ENCODE peak calls at places on chromosomes 13 and 19, in seven cellular contexts. One of them, this sample, is unnamed.

GRCh38 chr19:9793051-9793591 is 24.6 kb upstream of the ZNF846 start:
- DNase-seq in psoas muscle: peak
- DNase-seq in transverse colon: peak
- DNase-seq in fibroblast of mammary gland: peak
- DNase-seq in Caco-2: peak
- DNase-seq in RWPE1: no peak
- DNase-seq in GM23338: peak
- DNase-seq in this sample: peak

GRCh38 chr13:108681986-108682562 is 52.7 kb downstream of the MYO16 start:
- DNase-seq in RWPE1: no peak
- DNase-seq in fibroblast of mammary gland: no peak
- DNase-seq in GM23338: no peak
- DNase-seq in transverse colon: no peak
- DNase-seq in Caco-2: no peak
- DNase-seq in psoas muscle: no peak
- DNase-seq in this sample: no peak

GRCh38 chr13:39665763-39666162 is 10.3 kb downstream of the COG6 start:
- DNase-seq in transverse colon: no peak
- DNase-seq in RWPE1: no peak
- DNase-seq in GM23338: no peak
- DNase-seq in psoas muscle: no peak
- DNase-seq in fibroblast of mammary gland: no peak
- DNase-seq in Caco-2: no peak
- DNase-seq in this sample: no peak

GRCh38 chr19:50894478-50895356 is 16.5 kb downstream of the KLK4 start:
- DNase-seq in fibroblast of mammary gland: no peak
- DNase-seq in psoas muscle: no peak
- DNase-seq in RWPE1: no peak
- DNase-seq in Caco-2: no peak
- DNase-seq in transverse colon: no peak
- DNase-seq in GM23338: no peak
- DNase-seq in this sample: no peak

GRCh38 chr19:18119243-18120105 is 21.9 kb downstream of the MAST3 start:
- DNase-seq in transverse colon: peak
- DNase-seq in GM23338: peak
- DNase-seq in psoas muscle: no peak
- DNase-seq in Caco-2: no peak
- DNase-seq in RWPE1: no peak
- DNase-seq in fibroblast of mammary gland: no peak
- DNase-seq in this sample: no peak

GRCh38 chr13:51870616-51871015 is 8.8 kb downstream of the CCDC70 start:
- DNase-seq in transverse colon: no peak
- DNase-seq in fibroblast of mammary gland: no peak
- DNase-seq in Caco-2: no peak
- DNase-seq in RWPE1: no peak
- DNase-seq in GM23338: no peak
- DNase-seq in psoas muscle: no peak
- DNase-seq in this sample: no peak

GRCh38 chr13:98083936-98084335 is 59.0 kb upstream of the FARP1 start:
- DNase-seq in Caco-2: no peak
- DNase-seq in psoas muscle: no peak
- DNase-seq in fibroblast of mammary gland: peak
- DNase-seq in GM23338: no peak
- DNase-seq in RWPE1: no peak
- DNase-seq in transverse colon: no peak
- DNase-seq in this sample: no peak

GRCh38 chr19:17840019-17840418 is 7.8 kb downstream of the JAK3 start:
- DNase-seq in Caco-2: no peak
- DNase-seq in psoas muscle: no peak
- DNase-seq in GM23338: no peak
- DNase-seq in RWPE1: no peak
- DNase-seq in fibroblast of mammary gland: no peak
- DNase-seq in transverse colon: no peak
- DNase-seq in this sample: no peak

GRCh38 chr13:98324105-98324504 is 147.0 kb upstream of the RNF113B start:
- DNase-seq in psoas muscle: no peak
- DNase-seq in RWPE1: no peak
- DNase-seq in transverse colon: no peak
- DNase-seq in fibroblast of mammary gland: peak
- DNase-seq in Caco-2: no peak
- DNase-seq in GM23338: no peak
- DNase-seq in this sample: no peak

GRCh38 chr13:114108141-114108761 is 24.2 kb downstream of the RASA3 start:
- DNase-seq in transverse colon: peak
- DNase-seq in Caco-2: no peak
- DNase-seq in GM23338: no peak
- DNase-seq in RWPE1: no peak
- DNase-seq in psoas muscle: peak
- DNase-seq in fibroblast of mammary gland: no peak
- DNase-seq in this sample: no peak

DNA sequence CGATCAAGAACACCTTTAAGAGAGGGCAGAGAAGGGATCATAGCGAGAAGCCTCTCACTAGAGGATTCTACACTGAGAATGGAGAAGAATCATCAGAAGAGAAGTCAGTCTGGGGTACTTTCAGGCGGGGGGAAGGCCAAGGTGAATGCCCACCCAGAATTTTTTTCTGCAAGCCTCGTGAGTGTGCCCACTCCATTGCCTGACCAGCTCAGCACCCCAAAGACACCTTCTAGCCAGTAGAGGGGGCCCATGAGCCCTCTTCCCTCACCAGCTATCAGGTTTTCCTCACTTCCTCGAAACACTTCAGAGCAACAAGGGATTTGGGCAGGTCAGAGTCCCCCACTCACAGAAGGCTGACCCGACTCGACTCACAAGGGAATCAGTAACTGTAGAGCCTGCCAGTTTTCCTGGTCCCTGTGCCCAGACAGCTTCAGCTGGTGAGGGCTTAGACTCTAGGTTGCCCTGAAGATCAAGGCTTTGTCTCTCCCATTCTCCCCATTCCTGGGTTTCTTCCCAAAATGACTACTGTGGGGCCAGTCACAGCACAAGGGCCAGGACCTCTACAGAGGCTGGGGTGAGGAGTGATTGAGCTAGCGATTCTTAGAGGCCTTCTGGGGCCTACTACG is 18.4 kb downstream of the NLRP13 start:
- DNase-seq in transverse colon: no peak
- DNase-seq in psoas muscle: no peak
- DNase-seq in RWPE1: no peak
- DNase-seq in GM23338: no peak
- DNase-seq in Caco-2: peak
- DNase-seq in fibroblast of mammary gland: no peak
- DNase-seq in this sample: no peak
- TF ChIP-seq CTCF in transverse colon: peak
- TF ChIP-seq CTCF in psoas muscle: no peak
- TF ChIP-seq CTCF in RWPE1: no peak
- TF ChIP-seq CTCF in GM23338: peak
- TF ChIP-seq CTCF in Caco-2: peak
- TF ChIP-seq CTCF in fibroblast of mammary gland: no peak
- TF ChIP-seq CTCF in this sample: no peak

GRCh38 chr13:29104461-29104860 is 284.3 kb downstream of the MTUS2 start:
- DNase-seq in GM23338: no peak
- DNase-seq in fibroblast of mammary gland: no peak
- DNase-seq in transverse colon: no peak
- DNase-seq in psoas muscle: no peak
- DNase-seq in Caco-2: no peak
- DNase-seq in RWPE1: no peak
- DNase-seq in this sample: no peak
- TF ChIP-seq CTCF in GM23338: no peak
- TF ChIP-seq CTCF in fibroblast of mammary gland: no peak
- TF ChIP-seq CTCF in transverse colon: no peak
- TF ChIP-seq CTCF in psoas muscle: no peak
- TF ChIP-seq CTCF in Caco-2: no peak
- TF ChIP-seq CTCF in RWPE1: no peak
- TF ChIP-seq CTCF in this sample: no peak

DNA sequence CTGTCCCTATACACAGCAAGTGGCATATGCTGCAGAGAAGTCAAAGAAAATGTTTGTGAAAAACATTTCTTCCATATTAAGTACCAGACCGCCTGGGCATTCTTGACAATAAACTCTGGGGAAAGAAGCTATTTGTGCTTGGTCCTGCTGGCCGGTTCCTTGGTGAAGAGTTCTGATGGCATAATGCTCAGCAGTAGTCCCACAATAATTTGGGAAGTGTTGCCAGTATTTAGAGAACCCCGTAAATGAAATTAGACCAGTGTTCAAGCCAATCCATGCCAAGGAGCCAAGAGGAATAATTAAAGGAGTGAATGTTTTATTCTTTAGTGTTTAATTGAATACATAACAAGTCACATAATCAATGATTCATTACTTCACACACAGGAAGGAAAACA is 6.3 kb downstream of the KCTD12 start:
- DNase-seq in Caco-2: no peak
- DNase-seq in transverse colon: no peak
- DNase-seq in GM23338: no peak
- DNase-seq in psoas muscle: no peak
- DNase-seq in fibroblast of mammary gland: no peak
- DNase-seq in RWPE1: no peak
- DNase-seq in this sample: no peak
- TF ChIP-seq CTCF in Caco-2: no peak
- TF ChIP-seq CTCF in transverse colon: no peak
- TF ChIP-seq CTCF in GM23338: no peak
- TF ChIP-seq CTCF in psoas muscle: no peak
- TF ChIP-seq CTCF in fibroblast of mammary gland: no peak
- TF ChIP-seq CTCF in RWPE1: no peak
- TF ChIP-seq CTCF in this sample: no peak

GRCh38 chr19:5515737-5516136 is 52.0 kb downstream of the TINCR start:
- DNase-seq in psoas muscle: no peak
- DNase-seq in transverse colon: no peak
- DNase-seq in RWPE1: no peak
- DNase-seq in Caco-2: no peak
- DNase-seq in GM23338: peak
- DNase-seq in fibroblast of mammary gland: no peak
- DNase-seq in this sample: no peak
- TF ChIP-seq CTCF in psoas muscle: no peak
- TF ChIP-seq CTCF in transverse colon: no peak
- TF ChIP-seq CTCF in RWPE1: no peak
- TF ChIP-seq CTCF in Caco-2: no peak
- TF ChIP-seq CTCF in GM23338: peak
- TF ChIP-seq CTCF in fibroblast of mammary gland: peak
- TF ChIP-seq CTCF in this sample: no peak

GRCh38 chr13:45464687-45465453 is at the start of gene COG3:
- DNase-seq in GM23338: peak
- DNase-seq in fibroblast of mammary gland: peak
- DNase-seq in transverse colon: peak
- DNase-seq in RWPE1: peak
- DNase-seq in Caco-2: peak
- DNase-seq in psoas muscle: peak
- DNase-seq in this sample: peak
- TF ChIP-seq CTCF in GM23338: peak
- TF ChIP-seq CTCF in fibroblast of mammary gland: peak
- TF ChIP-seq CTCF in transverse colon: peak
- TF ChIP-seq CTCF in RWPE1: peak
- TF ChIP-seq CTCF in Caco-2: peak
- TF ChIP-seq CTCF in psoas muscle: peak
- TF ChIP-seq CTCF in this sample: peak

GRCh38 chr13:24406524-24406923 is 97.1 kb downstream of the C1QTNF9 start:
- DNase-seq in Caco-2: no peak
- DNase-seq in fibroblast of mammary gland: no peak
- DNase-seq in transverse colon: no peak
- DNase-seq in psoas muscle: no peak
- DNase-seq in GM23338: no peak
- DNase-seq in RWPE1: no peak
- DNase-seq in this sample: no peak

DNA sequence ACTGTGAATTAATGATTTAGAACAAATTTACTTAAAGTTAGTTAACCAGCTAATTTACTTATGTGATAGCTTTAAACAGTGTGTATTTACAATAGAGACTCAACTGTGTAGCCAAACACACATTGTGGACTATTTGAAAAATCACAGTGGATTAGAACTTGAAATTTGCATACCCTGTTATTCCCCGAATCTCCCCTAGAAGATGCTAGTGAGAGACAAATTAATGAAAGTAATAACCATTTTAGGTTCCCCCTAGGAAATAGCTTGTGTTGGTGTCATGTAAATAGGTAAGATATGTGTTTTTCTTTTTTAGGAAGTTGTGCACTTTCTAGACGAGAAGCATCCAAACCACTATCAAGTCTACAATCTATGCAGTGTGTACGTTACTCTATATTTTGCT is 98.5 kb downstream of the C1QTNF9 start:
- DNase-seq in transverse colon: no peak
- DNase-seq in Caco-2: no peak
- DNase-seq in GM23338: peak
- DNase-seq in fibroblast of mammary gland: no peak
- DNase-seq in psoas muscle: no peak
- DNase-seq in RWPE1: no peak
- DNase-seq in this sample: no peak
- TF ChIP-seq CTCF in transverse colon: no peak
- TF ChIP-seq CTCF in Caco-2: no peak
- TF ChIP-seq CTCF in GM23338: no peak
- TF ChIP-seq CTCF in fibroblast of mammary gland: peak
- TF ChIP-seq CTCF in psoas muscle: no peak
- TF ChIP-seq CTCF in RWPE1: no peak
- TF ChIP-seq CTCF in this sample: no peak

DNA sequence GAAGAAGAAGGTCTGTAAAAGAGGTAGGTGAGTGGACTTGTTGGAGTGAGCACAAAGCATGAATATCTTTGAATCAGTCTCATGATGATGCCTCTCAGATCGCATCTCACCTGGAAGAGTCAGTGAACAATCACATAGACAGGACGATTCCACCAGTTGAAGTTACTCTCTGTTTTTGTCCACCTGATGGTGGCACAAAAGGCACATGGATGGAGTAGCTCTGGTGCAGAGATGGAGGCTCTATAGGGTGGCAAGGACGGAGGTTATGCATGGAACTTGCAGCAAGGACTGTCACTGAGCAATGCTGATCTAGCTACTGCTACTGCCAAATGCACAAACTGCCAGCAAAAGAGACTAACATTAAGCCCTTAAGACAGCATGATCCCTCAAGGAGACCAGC is 10.3 kb upstream of the MYCBP2 start:
- DNase-seq in Caco-2: no peak
- DNase-seq in transverse colon: no peak
- DNase-seq in psoas muscle: no peak
- DNase-seq in RWPE1: no peak
- DNase-seq in fibroblast of mammary gland: no peak
- DNase-seq in GM23338: no peak
- DNase-seq in this sample: no peak
- TF ChIP-seq CTCF in Caco-2: no peak
- TF ChIP-seq CTCF in transverse colon: no peak
- TF ChIP-seq CTCF in psoas muscle: no peak
- TF ChIP-seq CTCF in RWPE1: no peak
- TF ChIP-seq CTCF in fibroblast of mammary gland: no peak
- TF ChIP-seq CTCF in GM23338: peak
- TF ChIP-seq CTCF in this sample: no peak

DNA sequence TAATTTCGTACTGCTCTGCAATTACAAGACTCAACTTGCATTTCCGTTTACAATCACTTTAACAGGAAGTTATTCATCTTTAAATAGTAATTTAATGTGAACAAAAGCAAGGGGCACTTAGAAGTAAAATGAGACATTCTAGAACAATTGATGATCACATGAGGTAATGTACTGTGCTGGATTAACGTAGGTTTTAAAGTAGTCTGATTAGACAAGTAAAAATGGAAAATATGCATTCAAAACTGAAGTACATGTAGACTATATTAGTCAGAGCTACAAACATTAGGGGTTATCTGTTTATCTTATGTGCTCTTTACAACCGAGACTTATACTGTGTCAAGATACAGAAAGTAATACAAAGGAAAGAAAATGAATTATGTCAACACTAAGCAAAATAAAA is 1528.0 kb downstream of the SLITRK5 start:
- DNase-seq in psoas muscle: no peak
- DNase-seq in RWPE1: peak
- DNase-seq in fibroblast of mammary gland: no peak
- DNase-seq in Caco-2: no peak
- DNase-seq in transverse colon: no peak
- DNase-seq in GM23338: no peak
- DNase-seq in this sample: no peak
- TF ChIP-seq CTCF in psoas muscle: no peak
- TF ChIP-seq CTCF in RWPE1: no peak
- TF ChIP-seq CTCF in fibroblast of mammary gland: no peak
- TF ChIP-seq CTCF in Caco-2: no peak
- TF ChIP-seq CTCF in transverse colon: no peak
- TF ChIP-seq CTCF in GM23338: no peak
- TF ChIP-seq CTCF in this sample: no peak

GRCh38 chr19:58406818-58407657 is 1.4 kb upstream of the ZNF584 start:
- DNase-seq in GM23338: peak
- DNase-seq in transverse colon: no peak
- DNase-seq in fibroblast of mammary gland: peak
- DNase-seq in RWPE1: no peak
- DNase-seq in psoas muscle: no peak
- DNase-seq in Caco-2: peak
- DNase-seq in this sample: peak
- TF ChIP-seq CTCF in GM23338: peak
- TF ChIP-seq CTCF in transverse colon: peak
- TF ChIP-seq CTCF in fibroblast of mammary gland: peak
- TF ChIP-seq CTCF in RWPE1: peak
- TF ChIP-seq CTCF in psoas muscle: peak
- TF ChIP-seq CTCF in Caco-2: peak
- TF ChIP-seq CTCF in this sample: peak

This sample was measured in hepatocyte.